ENCODE peak calls at places on chromosomes 7 and 10, in six cellular contexts. T is OCI-LY7, L is fibroblast of lung, R is neural progenitor cell, H is astrocyte, G is HCT116. Y is an unnamed sample.

GRCh38 chr7:12397671-12398070 is 6.0 kb downstream of the VWDE start:
- DNase-seq in T (no peak), L (no peak), R (no peak), H (no peak), G (no peak), Y (no peak)

GRCh38 chr7:81031996-81032395 is 113.1 kb upstream of the SEMA3C start:
- DNase-seq in T (no peak), L (no peak), R (no peak), H (no peak), G (no peak), Y (no peak)

GRCh38 chr10:125538947-125539649 is 143.9 kb downstream of the TEX36 start:
- DNase-seq in T (no peak), L (no peak), R (no peak), H (no peak), G (no peak), Y (no peak)

GRCh38 chr10:119283818-119284217 is 76.4 kb downstream of the GRK5 start:
- DNase-seq in T (peak; percentile 72), L (no peak), R (no peak), H (no peak), G (no peak), Y (no peak)

GRCh38 chr10:5443429-5443828 is 31.1 kb downstream of the NET1 start:
- DNase-seq in T (peak; percentile 19), L (no peak), R (no peak), H (no peak), G (no peak), Y (no peak)

GRCh38 chr7:80661729-80662128 is 23.3 kb downstream of the CD36 start:
- DNase-seq in T (no peak), L (no peak), R (peak; percentile 4), H (no peak), G (no peak), Y (no peak)

GRCh38 chr10:111103196-111103595 is 26.4 kb downstream of the ADRA2A start:
- DNase-seq in T (no peak), L (no peak), R (no peak), H (no peak), G (no peak), Y (no peak)

GRCh38 chr7:99369767-99370353 is 4.7 kb upstream of the ARPC1B start:
- DNase-seq in T (no peak), L (peak; percentile 34), R (no peak), H (peak; percentile 42), G (no peak), Y (no peak)

GRCh38 chr10:13271552-13272163 is 28.2 kb downstream of the PHYH start:
- DNase-seq in T (peak; percentile 78), L (peak; percentile 17), R (peak; percentile 68), H (no peak), G (peak; percentile 32), Y (no peak)

GRCh38 chr10:1061930-1062769 is 6.0 kb downstream of the WDR37 start:
- DNase-seq in T (no peak), L (no peak), R (no peak), H (peak; percentile 85), G (no peak), Y (no peak)

GRCh38 chr10:73205956-73206355 is 38.0 kb downstream of the FAM149B1 start:
- DNase-seq in T (no peak), L (no peak), R (no peak), H (no peak), G (no peak), Y (no peak)

GRCh38 chr7:154591544-154591943 is 411.4 kb downstream of the PAXIP1 start:
- DNase-seq in T (no peak), L (no peak), R (no peak), H (peak; percentile 18), G (no peak), Y (no peak)

GRCh38 chr10:90289037-90289436 is 568.8 kb downstream of the HTR7 start:
- DNase-seq in T (no peak), L (peak; percentile 78), R (no peak), H (peak; percentile 51), G (no peak), Y (no peak)

GRCh38 chr7:22430457-22430856 is 69.5 kb downstream of the STEAP1B start:
- DNase-seq in T (no peak), L (peak; percentile 9), R (no peak), H (peak; percentile 72), G (no peak), Y (peak; percentile 73)

GRCh38 chr7:5428470-5429252 is 5.0 kb upstream of the TNRC18 start:
- DNase-seq in T (no peak), L (peak; percentile 94), R (peak; percentile 50), H (peak; percentile 86), G (no peak), Y (no peak)

GRCh38 chr7:22116451-22117027 is 170.8 kb upstream of the CDCA7L start:
- DNase-seq in T (no peak), L (no peak), R (no peak), H (peak; percentile 23), G (no peak), Y (no peak)

GRCh38 chr10:117532451-117533107 is 10.0 kb upstream of the EMX2 start:
- DNase-seq in T (no peak), L (no peak), R (peak; percentile 62), H (no peak), G (no peak), Y (no peak)

GRCh38 chr10:119821172-119821571 is 51.5 kb downstream of the MCMBP start:
- DNase-seq in T (no peak), L (peak; percentile 8), R (no peak), H (no peak), G (no peak), Y (no peak)

DNA sequence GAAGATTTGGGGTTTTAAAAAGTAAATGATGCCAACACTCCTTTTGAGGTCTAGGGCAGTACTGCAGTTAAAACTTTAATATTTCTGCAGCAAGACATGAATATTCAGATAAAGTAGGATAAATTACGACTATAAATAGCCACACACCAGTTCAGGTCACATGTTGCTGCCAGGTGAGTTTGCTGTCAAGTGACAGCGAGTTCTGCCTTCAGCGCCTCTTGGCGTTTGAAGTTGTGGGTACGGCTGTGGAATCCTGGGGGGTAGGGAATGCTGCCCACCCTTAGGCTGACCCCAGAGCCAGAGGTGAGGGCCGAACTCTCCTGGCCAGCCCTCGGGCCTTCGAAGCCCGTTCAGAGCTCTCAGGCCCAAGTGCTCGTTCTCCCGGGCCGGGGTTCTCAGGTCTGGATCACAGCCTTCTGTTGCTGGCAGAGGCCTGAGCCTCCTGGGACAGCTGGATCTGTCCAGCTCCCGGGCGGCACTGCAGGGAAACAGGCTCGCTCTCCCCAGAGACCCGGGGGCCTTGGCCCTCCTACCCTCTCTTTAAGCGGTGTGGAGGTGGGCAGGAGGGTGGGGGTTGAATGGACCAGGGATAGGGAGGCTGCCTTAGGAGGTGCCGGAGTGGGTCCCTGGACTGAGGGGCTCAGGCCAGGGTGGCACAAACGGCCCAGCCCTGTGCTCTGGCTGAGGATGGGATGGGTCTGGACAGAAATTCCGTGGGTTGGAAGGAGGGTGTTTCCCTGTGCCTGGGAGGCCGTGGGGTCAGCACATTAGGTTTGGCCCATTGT is 5.4 kb downstream of the BRI3 start:
- DNase-seq in T (no peak), L (no peak), R (no peak), H (no peak), G (no peak), Y (no peak)
- H3K4me3 ChIP-seq in T (no peak overlapping the region), L (no peak overlapping the region), R (no peak overlapping the region), H (no peak overlapping the region), G (peak overlapping the region; percentile 41), Y (peak overlapping the region; percentile 6)

GRCh38 chr7:130944997-130945396 is 211.0 kb upstream of the KLF14 start:
- DNase-seq in T (no peak), L (no peak), R (no peak), H (no peak), G (no peak), Y (no peak)

GRCh38 chr7:130943981-130944380 is 210.0 kb upstream of the KLF14 start:
- DNase-seq in T (no peak), L (peak; percentile 77), R (no peak), H (no peak), G (no peak), Y (no peak)

GRCh38 chr7:130943336-130943901 is 209.4 kb upstream of the KLF14 start:
- DNase-seq in T (peak; percentile 35), L (peak; percentile 92), R (no peak), H (peak; percentile 92), G (no peak), Y (no peak)

GRCh38 chr7:130946110-130946509 is 212.1 kb upstream of the KLF14 start:
- DNase-seq in T (no peak), L (no peak), R (no peak), H (no peak), G (no peak), Y (no peak)

GRCh38 chr7:130945411-130945811 is 211.4 kb upstream of the KLF14 start:
- DNase-seq in T (no peak), L (no peak), R (no peak), H (no peak), G (no peak), Y (no peak)
- H3K27ac ChIP-seq in T (peak overlapping the region; percentile 43), L (peak overlapping the region; percentile 91), R (no peak overlapping the region), H (no peak overlapping the region), G (peak overlapping the region; percentile 85), Y (peak overlapping the region; percentile 62)

GRCh38 chr10:69734416-69734796 is 67.3 kb upstream of the COL13A1 start:
- DNase-seq in T (no peak), L (no peak), R (no peak), H (no peak), G (no peak), Y (no peak)
- H2AFZ ChIP-seq in T (peak overlapping the region; percentile 44), L (no peak overlapping the region), R (no peak overlapping the region), H (peak overlapping the region; percentile 12), G (no peak overlapping the region), Y (no peak overlapping the region)

DNA sequence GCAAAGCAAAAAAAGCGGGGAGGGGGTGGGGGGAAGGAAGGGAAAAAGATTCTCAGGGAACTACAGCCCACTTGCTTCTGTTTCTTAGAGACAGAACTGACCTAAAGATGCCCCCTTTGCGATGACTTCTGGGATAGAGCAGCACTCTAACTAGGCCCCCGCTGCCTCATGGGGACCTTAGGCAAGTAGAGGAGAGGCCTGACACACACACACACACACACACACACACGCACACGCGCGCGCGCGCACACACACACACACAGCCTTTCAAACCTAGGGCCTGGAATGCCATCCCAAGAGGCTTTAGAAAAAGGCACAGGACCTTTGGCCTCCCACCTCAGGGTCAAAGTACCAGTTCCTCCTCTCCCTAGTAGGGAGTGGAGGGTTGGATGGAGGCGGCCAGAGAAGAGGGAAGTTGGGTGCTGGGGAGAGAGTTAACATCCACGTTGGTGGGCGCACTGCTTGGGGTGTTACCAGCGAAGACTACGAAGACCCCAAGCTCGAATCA is 1.4 kb upstream of the COL1A2 start:
- DNase-seq in T (no peak), L (peak; percentile 54), R (peak; percentile 65), H (no peak), G (no peak), Y (no peak)
- H3K4me3 ChIP-seq in T (no peak overlapping the region), L (peak overlapping the region; percentile 33), R (no peak overlapping the region), H (peak overlapping the region; percentile 97), G (no peak overlapping the region), Y (no peak overlapping the region)

Y was measured in keratinocyte.